ENCODE peak calls at places on chromosomes 5 and 9, in seven cellular contexts. D is stimulated activated CD4-positive, alpha-beta T cell treated with anti-CD3 and anti-CD28 coated beads, Interleukin-4, amount 100 ng/mL, for 24 hours; F is astrocyte of the spinal cord; R is fibroblast of lung; S is ureter; Q is NCI-H2029 treated with DMSO at 0.1 percent for 48 hours; Z is left lung. O is an unnamed sample.

GRCh38 chr5:180868960-180869359 is 7.9 kb upstream of the ZFP62 start:
- DNase-seq in D (peak), F (peak), R (peak), S (peak), Q (peak), Z (peak), O (peak)

GRCh38 chr5:107772418-107773310 is 101.9 kb upstream of the EFNA5 start:
- DNase-seq in D (no peak), F (no peak), R (no peak), S (no peak), Q (no peak), Z (no peak), O (no peak)

GRCh38 chr9:16867571-16868311 is 2.7 kb downstream of the BNC2 start:
- DNase-seq in D (no peak), F (peak), R (peak), S (no peak), Q (no peak), Z (no peak), O (no peak)

GRCh38 chr5:59562756-59563389 is 330.7 kb downstream of the PDE4D start:
- DNase-seq in D (peak), F (peak), R (peak), S (no peak), Q (peak), Z (peak), O (peak)

GRCh38 chr9:133008824-133009223 is 22.0 kb upstream of the GTF3C5 start:
- DNase-seq in D (no peak), F (no peak), R (no peak), S (no peak), Q (no peak), Z (no peak), O (no peak)

GRCh38 chr5:95664204-95664786 is 17.7 kb downstream of the RFESD start:
- DNase-seq in D (peak), F (peak), R (peak), S (no peak), Q (peak), Z (no peak), O (peak)

GRCh38 chr9:101229606-101230005 is 155.2 kb downstream of the BAAT start:
- DNase-seq in D (no peak), F (no peak), R (no peak), S (no peak), Q (peak), Z (no peak), O (no peak)

GRCh38 chr9:36961568-36962360 is 72.3 kb downstream of the PAX5 start:
- DNase-seq in D (no peak), F (no peak), R (peak), S (no peak), Q (no peak), Z (no peak), O (no peak)

GRCh38 chr9:2120926-2121689 is 106.0 kb downstream of the SMARCA2 start:
- DNase-seq in D (no peak), F (peak), R (peak), S (no peak), Q (no peak), Z (no peak), O (no peak)

GRCh38 chr5:94374336-94374735 is 244.1 kb downstream of the KIAA0825 start:
- DNase-seq in D (no peak), F (no peak), R (no peak), S (no peak), Q (no peak), Z (no peak), O (no peak)

GRCh38 chr5:150208187-150209015 is 18.5 kb downstream of the SLC6A7 start:
- DNase-seq in D (no peak), F (peak), R (peak), S (no peak), Q (no peak), Z (peak), O (peak)

GRCh38 chr5:39005566-39006232 is 68.5 kb downstream of the RICTOR start:
- DNase-seq in D (peak), F (no peak), R (no peak), S (no peak), Q (no peak), Z (no peak), O (peak)

GRCh38 chr5:37494756-37495155 is 115.6 kb downstream of the WDR70 start:
- DNase-seq in D (no peak), F (no peak), R (peak), S (no peak), Q (no peak), Z (no peak), O (peak)

GRCh38 chr5:77077821-77078176 is 9.3 kb downstream of the ZBED3 start:
- DNase-seq in D (no peak), F (no peak), R (no peak), S (no peak), Q (no peak), Z (no peak), O (no peak)

O was measured in HT-29.